ENCODE peak calls at places on chromosomes 5 and 9, in seven cellular contexts. I is fibroblast of pulmonary artery, Z is cardiac muscle cell, R is astrocyte of the cerebellum, U is SK-N-SH, T is brain microvascular endothelial cell, E is cardiac fibroblast. A is an unnamed sample.

GRCh38 chr9:26301659-26302058 is 590.9 kb downstream of the CAAP1 start:
- DNase-seq in E (no peak), T (no peak), U (no peak), I (no peak), Z (no peak), R (no peak), A (no peak)

GRCh38 chr9:71249729-71250317 is 128.4 kb upstream of the TRPM3 start:
- DNase-seq in E (peak; percentile 81), U (peak; percentile 33), R (peak; percentile 63), I (peak; percentile 85), T (peak; percentile 67), Z (peak; percentile 83), A (peak; percentile 5)

GRCh38 chr5:112885001-112885400 is 23.9 kb downstream of the SRP19 start:
- DNase-seq in T (no peak), U (no peak), Z (no peak), E (no peak), I (no peak), R (no peak), A (no peak)

GRCh38 chr5:3091040-3091774 is 339.7 kb upstream of the IRX2 start:
- DNase-seq in I (no peak), Z (no peak), U (no peak), E (no peak), R (no peak), T (no peak), A (peak; percentile 58)

GRCh38 chr5:24606974-24607373 is 37.8 kb downstream of the CDH10 start:
- DNase-seq in I (no peak), E (no peak), R (no peak), U (no peak), Z (no peak), T (no peak), A (no peak)

GRCh38 chr5:172048539-172049101 is 42.2 kb upstream of the FBXW11 start:
- DNase-seq in E (peak; percentile 32), R (no peak), T (peak; percentile 24), I (no peak), Z (peak; percentile 41), U (no peak), A (no peak)

GRCh38 chr5:142803428-142804111 is 33.4 kb downstream of the ARHGAP26 start:
- DNase-seq in Z (peak; percentile 86), R (no peak), I (peak; percentile 93), T (peak; percentile 94), U (no peak), E (peak; percentile 87), A (no peak)

GRCh38 chr5:14173419-14174234 is 30.5 kb downstream of the TRIO start:
- DNase-seq in Z (no peak), U (peak; percentile 38), T (no peak), R (no peak), I (no peak), E (no peak), A (no peak)

GRCh38 chr9:124221685-124222084 is 36.1 kb upstream of the NEK6 start:
- DNase-seq in I (no peak), T (no peak), E (no peak), R (no peak), U (no peak), Z (no peak), A (no peak)

GRCh38 chr5:44665101-44665701 is 143.5 kb upstream of the MRPS30 start:
- DNase-seq in E (peak; percentile 4), Z (no peak), U (no peak), I (no peak), R (no peak), T (no peak), A (no peak)

GRCh38 chr5:107669543-107670027 is 1.2 kb downstream of the EFNA5 start:
- DNase-seq in R (no peak), T (peak; percentile 22), E (peak; percentile 57), Z (peak; percentile 59), U (peak; percentile 65), I (peak; percentile 56), A (no peak)

GRCh38 chr9:132383462-132383883 is 23.2 kb downstream of the TTF1 start:
- DNase-seq in E (no peak), U (no peak), Z (no peak), R (no peak), I (no peak), T (no peak), A (no peak)

GRCh38 chr9:132381966-132382541 is 24.6 kb downstream of the TTF1 start:
- DNase-seq in Z (no peak), R (no peak), T (no peak), U (no peak), E (no peak), I (no peak), A (no peak)

GRCh38 chr9:132384376-132384775 is 22.3 kb downstream of the TTF1 start:
- DNase-seq in R (no peak), E (no peak), U (no peak), I (no peak), T (no peak), Z (no peak), A (no peak)
- H3K4me3 ChIP-seq in R (no peak overlapping the region), E (no peak overlapping the region), U (no peak overlapping the region), I (no peak overlapping the region), T (no peak overlapping the region), Z (no peak overlapping the region), A (no peak overlapping the region)

GRCh38 chr9:695252-695651 is 146.2 kb upstream of the DMRT1 start:
- DNase-seq in I (no peak), R (no peak), Z (no peak), U (no peak), T (no peak), E (no peak), A (no peak)
- H3K4me3 ChIP-seq in I (no peak overlapping the region), R (peak overlapping the region; percentile 26), Z (no peak overlapping the region), U (peak overlapping the region; percentile 21), T (no peak overlapping the region), E (no peak overlapping the region), A (no peak overlapping the region)

DNA sequence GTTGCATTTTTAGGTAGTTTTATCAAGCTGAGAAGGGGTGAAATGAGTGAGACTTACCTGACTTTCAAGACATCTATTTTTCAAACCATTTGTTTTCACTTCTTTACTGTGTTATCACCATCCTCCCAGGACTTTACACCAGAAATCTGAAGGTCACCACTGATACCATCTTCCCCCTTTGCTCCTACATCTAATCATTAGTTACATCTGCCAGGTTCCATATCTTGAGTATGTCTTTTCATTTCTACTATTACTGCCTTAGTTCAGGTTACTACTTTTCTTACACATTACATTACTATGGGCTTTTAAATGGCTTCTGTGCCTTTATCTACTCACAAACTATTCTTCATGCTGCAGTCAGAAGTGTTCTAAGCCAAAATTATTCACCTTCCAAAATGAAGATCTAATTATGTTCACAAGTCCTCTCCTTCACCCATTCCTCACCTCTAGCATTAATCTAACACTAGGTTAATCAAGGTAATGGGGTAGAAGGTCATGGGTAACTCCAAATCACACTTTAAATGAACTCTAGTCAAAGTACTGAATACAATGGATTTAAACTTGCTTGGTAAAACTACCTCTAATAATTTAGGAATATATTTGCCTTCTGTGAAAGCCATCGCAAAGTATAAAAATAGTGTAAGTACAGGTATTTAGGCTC is 2.1 kb upstream of the HSDL2 start:
- DNase-seq in E (no peak), I (no peak), U (no peak), R (no peak), T (no peak), Z (no peak), A (no peak)
- H3K4me3 ChIP-seq in E (no peak overlapping the region), I (peak overlapping the region; percentile 89), U (peak overlapping the region; percentile 73), R (peak overlapping the region; percentile 56), T (no peak overlapping the region), Z (peak overlapping the region; percentile 46), A (peak overlapping the region; percentile 91)

DNA sequence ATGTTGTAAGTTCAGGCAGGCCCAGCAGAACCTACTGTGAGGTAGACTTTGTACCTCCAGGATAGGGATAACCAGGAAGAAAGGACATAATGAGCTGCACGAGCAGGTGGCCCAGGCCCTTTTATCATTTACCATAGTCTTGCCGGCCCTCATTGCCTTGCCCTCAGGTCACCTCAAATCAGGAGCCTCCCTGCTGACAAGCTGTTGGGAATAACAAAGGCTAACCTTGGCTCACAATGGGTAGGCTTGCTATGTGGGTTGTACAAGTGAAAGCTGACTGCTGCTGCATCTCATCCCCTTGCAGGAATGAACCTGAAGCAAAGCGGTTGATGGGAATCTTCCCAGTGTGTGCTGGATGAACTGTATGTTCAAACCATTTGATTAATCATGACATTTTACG is 159.5 kb upstream of the ACTBL2 start:
- DNase-seq in R (no peak), I (no peak), E (no peak), Z (no peak), T (no peak), U (no peak), A (no peak)
- H3K4me3 ChIP-seq in R (no peak overlapping the region), I (no peak overlapping the region), E (no peak overlapping the region), Z (no peak overlapping the region), T (no peak overlapping the region), U (no peak overlapping the region), A (no peak overlapping the region)

GRCh38 chr9:136890661-136891060 is 4.3 kb downstream of the TRAF2 start:
- DNase-seq in T (no peak), I (no peak), E (no peak), R (no peak), Z (no peak), U (no peak), A (no peak)

GRCh38 chr9:136885950-136886578 is at the start of gene TRAF2:
- DNase-seq in Z (peak; percentile 100), T (peak; percentile 97), U (peak; percentile 100), E (peak; percentile 100), R (peak; percentile 97), I (peak; percentile 99), A (peak; percentile 99)

GRCh38 chr9:136886610-136887597 is 588 bp downstream of the TRAF2 start:
- DNase-seq in I (no peak), T (no peak), E (peak; percentile 12), R (no peak), Z (no peak), U (peak; percentile 89), A (peak; percentile 42)

GRCh38 chr9:136889858-136890257 is 3.5 kb downstream of the TRAF2 start:
- DNase-seq in U (no peak), E (no peak), Z (no peak), R (no peak), T (no peak), I (no peak), A (no peak)

GRCh38 chr9:136888454-136888853 is 2.1 kb downstream of the TRAF2 start:
- DNase-seq in U (no peak), T (no peak), R (no peak), I (no peak), E (no peak), Z (no peak), A (no peak)
- H3K4me3 ChIP-seq in U (no peak overlapping the region), T (no peak overlapping the region), R (no peak overlapping the region), I (no peak overlapping the region), E (no peak overlapping the region), Z (no peak overlapping the region), A (no peak overlapping the region)